ENCODE peak calls at places on chromosomes 12 and 14, in ten cellular contexts. A is NAMALWA; I is AG09309; J is activated T-helper 1 cell treated with anti-CD3 and anti-CD28 coated beads, Interleukin-2, amount 50 U/mL, for 16 hours; R is head of caudate nucleus; L is activated CD4-positive, alpha-beta T cell treated with anti-CD3 and anti-CD28 coated beads for 24 hours; O is stimulated activated CD8-positive, alpha-beta memory T cell treated with anti-CD3 and anti-CD28 coated beads, Interleukin-2, amount 100 ng/mL, for 1 hour; G is glutamatergic neuron; U is stimulated activated CD4-positive, alpha-beta T cell treated with anti-CD3 and anti-CD28 coated beads, Interleukin-4, amount 100 ng/mL, for 48 hours; S is body of pancreas. H is an unnamed sample.

GRCh38 chr12:11761869-11762567 is 112.5 kb downstream of the ETV6 start:
- DNase-seq in R (no peak), S (no peak), I (no peak), G (no peak), J (no peak), L (no peak), A (peak), U (no peak), O (no peak), H (no peak)

GRCh38 chr14:63186453-63186852 is 17.8 kb upstream of the RHOJ start:
- DNase-seq in A (no peak), R (no peak), O (no peak), L (no peak), J (no peak), I (no peak), G (no peak), S (no peak), U (no peak), H (no peak)

GRCh38 chr14:106843951-106844483 is 1317.6 kb downstream of the TMEM121 start:
- DNase-seq in J (no peak), G (no peak), L (no peak), S (peak), R (no peak), O (no peak), I (no peak), A (peak), U (no peak), H (peak)

GRCh38 chr12:10771132-10771733 is 31.2 kb downstream of the TAS2R7 start:
- DNase-seq in U (no peak), L (no peak), G (no peak), O (no peak), I (peak), J (no peak), A (peak), R (no peak), S (no peak), H (no peak)

GRCh38 chr14:47040490-47040889 is 388.9 kb upstream of the RPL10L start:
- DNase-seq in I (no peak), S (no peak), A (no peak), O (no peak), L (no peak), U (no peak), R (no peak), G (no peak), J (no peak), H (no peak)

GRCh38 chr12:34048714-34049113 is 26.4 kb downstream of the ALG10 start:
- DNase-seq in R (no peak), J (no peak), A (no peak), O (no peak), G (no peak), U (no peak), S (no peak), I (no peak), L (no peak), H (no peak)

GRCh38 chr12:105013892-105014291 is 27.8 kb downstream of the NOPCHAP1 start:
- DNase-seq in U (no peak), O (no peak), J (no peak), R (no peak), S (no peak), A (no peak), I (no peak), G (no peak), L (no peak), H (no peak)

GRCh38 chr12:47757360-47757839 is 1.3 kb downstream of the RAPGEF3 start:
- DNase-seq in O (no peak), G (no peak), J (no peak), A (no peak), I (no peak), S (peak), U (no peak), R (no peak), L (no peak), H (no peak)

H was measured in naive thymus-derived CD8-positive, alpha-beta T cell.